ENCODE peak calls at places on chromosome 6, in eight cellular contexts. One of them, this sample, is unnamed.

GRCh38 chr6:154113392-154113791 is 74.4 kb downstream of the OPRM1 start:
- DNase-seq in GM20000: no peak
- DNase-seq in progenitor cell of endocrine pancreas: no peak
- DNase-seq in bronchial epithelial cell: peak
- DNase-seq in mammary epithelial cell: peak
- DNase-seq in HL-60: no peak
- DNase-seq in AG09319: no peak
- DNase-seq in GM23338: no peak
- DNase-seq in this sample: no peak

GRCh38 chr6:108616973-108617372 is 56.3 kb downstream of the FOXO3 start:
- DNase-seq in GM20000: no peak
- DNase-seq in progenitor cell of endocrine pancreas: no peak
- DNase-seq in bronchial epithelial cell: no peak
- DNase-seq in mammary epithelial cell: no peak
- DNase-seq in HL-60: peak
- DNase-seq in AG09319: no peak
- DNase-seq in GM23338: no peak
- DNase-seq in this sample: no peak

GRCh38 chr6:134138226-134138975 is 86.0 kb upstream of the SLC2A12 start:
- DNase-seq in GM20000: no peak
- DNase-seq in progenitor cell of endocrine pancreas: no peak
- DNase-seq in bronchial epithelial cell: no peak
- DNase-seq in mammary epithelial cell: no peak
- DNase-seq in HL-60: no peak
- DNase-seq in AG09319: no peak
- DNase-seq in GM23338: no peak
- DNase-seq in this sample: no peak

GRCh38 chr6:57423468-57423867 is 106.0 kb downstream of the PRIM2 start:
- DNase-seq in GM20000: no peak
- DNase-seq in progenitor cell of endocrine pancreas: no peak
- DNase-seq in bronchial epithelial cell: no peak
- DNase-seq in mammary epithelial cell: no peak
- DNase-seq in HL-60: no peak
- DNase-seq in AG09319: no peak
- DNase-seq in GM23338: peak
- DNase-seq in this sample: no peak

GRCh38 chr6:25354078-25354940 is 75.1 kb downstream of the CARMIL1 start:
- DNase-seq in GM20000: no peak
- DNase-seq in progenitor cell of endocrine pancreas: no peak
- DNase-seq in bronchial epithelial cell: no peak
- DNase-seq in mammary epithelial cell: no peak
- DNase-seq in HL-60: no peak
- DNase-seq in AG09319: no peak
- DNase-seq in GM23338: no peak
- DNase-seq in this sample: no peak

GRCh38 chr6:35973670-35974222 is 50.7 kb downstream of the SLC26A8 start:
- DNase-seq in GM20000: peak
- DNase-seq in progenitor cell of endocrine pancreas: no peak
- DNase-seq in bronchial epithelial cell: peak
- DNase-seq in mammary epithelial cell: no peak
- DNase-seq in HL-60: no peak
- DNase-seq in AG09319: no peak
- DNase-seq in GM23338: no peak
- DNase-seq in this sample: no peak

GRCh38 chr6:68632620-68633195 is 2.4 kb upstream of the ADGRB3 start:
- DNase-seq in GM20000: no peak
- DNase-seq in progenitor cell of endocrine pancreas: no peak
- DNase-seq in bronchial epithelial cell: no peak
- DNase-seq in mammary epithelial cell: no peak
- DNase-seq in HL-60: no peak
- DNase-seq in AG09319: no peak
- DNase-seq in GM23338: no peak
- DNase-seq in this sample: no peak

GRCh38 chr6:143166247-143166695 is 105.6 kb downstream of the AIG1 start:
- DNase-seq in GM20000: no peak
- DNase-seq in progenitor cell of endocrine pancreas: no peak
- DNase-seq in bronchial epithelial cell: no peak
- DNase-seq in mammary epithelial cell: no peak
- DNase-seq in HL-60: no peak
- DNase-seq in AG09319: no peak
- DNase-seq in GM23338: no peak
- DNase-seq in this sample: no peak

GRCh38 chr6:27592481-27593199 is 119.7 kb upstream of the ZNF184 start:
- DNase-seq in GM20000: peak
- DNase-seq in progenitor cell of endocrine pancreas: no peak
- DNase-seq in bronchial epithelial cell: peak
- DNase-seq in mammary epithelial cell: peak
- DNase-seq in HL-60: peak
- DNase-seq in AG09319: peak
- DNase-seq in GM23338: peak
- DNase-seq in this sample: peak

GRCh38 chr6:21080221-21080620 is 513.3 kb upstream of the SOX4 start:
- DNase-seq in GM20000: no peak
- DNase-seq in progenitor cell of endocrine pancreas: no peak
- DNase-seq in bronchial epithelial cell: no peak
- DNase-seq in mammary epithelial cell: no peak
- DNase-seq in HL-60: no peak
- DNase-seq in AG09319: no peak
- DNase-seq in GM23338: no peak
- DNase-seq in this sample: no peak

GRCh38 chr6:108809211-108809610 is 39.0 kb upstream of the ARMC2 start:
- DNase-seq in GM20000: no peak
- DNase-seq in progenitor cell of endocrine pancreas: no peak
- DNase-seq in bronchial epithelial cell: no peak
- DNase-seq in mammary epithelial cell: no peak
- DNase-seq in HL-60: no peak
- DNase-seq in AG09319: no peak
- DNase-seq in GM23338: no peak
- DNase-seq in this sample: no peak

GRCh38 chr6:56842602-56843475 is 112.1 kb upstream of the BEND6 start:
- DNase-seq in GM20000: peak
- DNase-seq in progenitor cell of endocrine pancreas: no peak
- DNase-seq in bronchial epithelial cell: no peak
- DNase-seq in mammary epithelial cell: peak
- DNase-seq in HL-60: peak
- DNase-seq in AG09319: no peak
- DNase-seq in GM23338: peak
- DNase-seq in this sample: peak

GRCh38 chr6:6927437-6928361 is 180.1 kb upstream of the RREB1 start:
- DNase-seq in GM20000: no peak
- DNase-seq in progenitor cell of endocrine pancreas: no peak
- DNase-seq in bronchial epithelial cell: no peak
- DNase-seq in mammary epithelial cell: no peak
- DNase-seq in HL-60: peak
- DNase-seq in AG09319: no peak
- DNase-seq in GM23338: peak
- DNase-seq in this sample: no peak

GRCh38 chr6:18293192-18293904 is 29.0 kb upstream of the DEK start:
- DNase-seq in GM20000: no peak
- DNase-seq in progenitor cell of endocrine pancreas: no peak
- DNase-seq in bronchial epithelial cell: peak
- DNase-seq in mammary epithelial cell: peak
- DNase-seq in HL-60: no peak
- DNase-seq in AG09319: no peak
- DNase-seq in GM23338: no peak
- DNase-seq in this sample: no peak

GRCh38 chr6:165910184-165910583 is 247.1 kb upstream of the PDE10A start:
- DNase-seq in GM20000: no peak
- DNase-seq in progenitor cell of endocrine pancreas: no peak
- DNase-seq in bronchial epithelial cell: no peak
- DNase-seq in mammary epithelial cell: no peak
- DNase-seq in HL-60: no peak
- DNase-seq in AG09319: no peak
- DNase-seq in GM23338: no peak
- DNase-seq in this sample: no peak

GRCh38 chr6:33330736-33331135 is 13.2 kb upstream of the ZBTB22 start:
- DNase-seq in GM20000: no peak
- DNase-seq in progenitor cell of endocrine pancreas: no peak
- DNase-seq in bronchial epithelial cell: no peak
- DNase-seq in mammary epithelial cell: no peak
- DNase-seq in HL-60: no peak
- DNase-seq in AG09319: no peak
- DNase-seq in GM23338: no peak
- DNase-seq in this sample: no peak

GRCh38 chr6:127637830-127638229 is 60.9 kb downstream of the C6orf58 start:
- DNase-seq in GM20000: no peak
- DNase-seq in progenitor cell of endocrine pancreas: no peak
- DNase-seq in bronchial epithelial cell: no peak
- DNase-seq in mammary epithelial cell: no peak
- DNase-seq in HL-60: peak
- DNase-seq in AG09319: no peak
- DNase-seq in GM23338: no peak
- DNase-seq in this sample: no peak

DNA sequence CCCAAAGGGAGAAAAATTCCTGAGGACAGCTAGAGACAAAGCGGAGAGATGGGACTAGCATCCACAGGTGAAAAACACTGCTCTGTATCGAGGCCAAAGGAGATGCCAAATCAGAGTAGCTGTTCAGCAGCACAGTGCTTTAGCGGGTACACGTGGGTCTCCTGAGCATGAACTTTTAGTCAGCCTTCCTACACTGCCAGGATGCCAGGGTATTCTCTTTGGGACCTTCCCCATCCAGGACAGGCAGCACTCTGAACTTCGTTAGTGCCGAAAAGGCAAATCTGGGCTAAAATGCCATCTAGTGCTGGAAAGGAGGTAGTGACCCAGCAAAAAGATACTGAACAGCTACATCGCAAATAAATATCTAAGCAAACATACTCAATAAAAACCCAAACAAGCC is 64.9 kb downstream of the C6orf58 start:
- DNase-seq in GM20000: peak
- DNase-seq in progenitor cell of endocrine pancreas: no peak
- DNase-seq in bronchial epithelial cell: peak
- DNase-seq in mammary epithelial cell: peak
- DNase-seq in HL-60: peak
- DNase-seq in AG09319: no peak
- DNase-seq in GM23338: peak
- DNase-seq in this sample: peak
- TF ChIP-seq CTCF in GM20000: peak
- TF ChIP-seq CTCF in progenitor cell of endocrine pancreas: peak
- TF ChIP-seq CTCF in bronchial epithelial cell: peak
- TF ChIP-seq CTCF in mammary epithelial cell: peak
- TF ChIP-seq CTCF in HL-60: peak
- TF ChIP-seq CTCF in AG09319: peak
- TF ChIP-seq CTCF in GM23338: peak
- TF ChIP-seq CTCF in this sample: peak

GRCh38 chr6:43856005-43856765 is 86.2 kb downstream of the VEGFA start:
- DNase-seq in GM20000: no peak
- DNase-seq in progenitor cell of endocrine pancreas: peak
- DNase-seq in bronchial epithelial cell: peak
- DNase-seq in mammary epithelial cell: peak
- DNase-seq in HL-60: peak
- DNase-seq in AG09319: no peak
- DNase-seq in GM23338: peak
- DNase-seq in this sample: peak
- TF ChIP-seq CTCF in GM20000: no peak
- TF ChIP-seq CTCF in progenitor cell of endocrine pancreas: peak
- TF ChIP-seq CTCF in bronchial epithelial cell: peak
- TF ChIP-seq CTCF in mammary epithelial cell: peak
- TF ChIP-seq CTCF in HL-60: no peak
- TF ChIP-seq CTCF in AG09319: peak
- TF ChIP-seq CTCF in GM23338: peak
- TF ChIP-seq CTCF in this sample: peak

DNA sequence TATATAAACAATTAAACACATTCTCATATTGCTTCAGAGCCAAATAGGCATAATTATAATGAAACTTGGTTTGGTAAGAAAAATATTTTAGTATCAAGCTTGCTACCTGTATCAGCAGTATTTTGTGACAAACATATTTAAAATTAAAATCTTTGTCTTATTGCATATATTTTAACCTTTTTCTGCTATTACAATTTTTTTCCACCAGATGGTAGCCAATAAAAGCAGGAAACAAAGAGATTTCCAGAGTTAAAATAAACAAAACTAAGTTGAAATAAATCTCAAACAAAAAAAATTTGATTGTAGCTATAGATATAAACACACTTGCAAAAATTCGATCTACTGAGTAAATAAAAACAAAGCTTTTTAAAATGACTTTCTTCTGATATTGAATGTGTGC is 491.3 kb upstream of the GJE1 start:
- DNase-seq in GM20000: no peak
- DNase-seq in progenitor cell of endocrine pancreas: no peak
- DNase-seq in bronchial epithelial cell: no peak
- DNase-seq in mammary epithelial cell: no peak
- DNase-seq in HL-60: no peak
- DNase-seq in AG09319: no peak
- DNase-seq in GM23338: no peak
- DNase-seq in this sample: no peak
- TF ChIP-seq CTCF in GM20000: no peak
- TF ChIP-seq CTCF in progenitor cell of endocrine pancreas: no peak
- TF ChIP-seq CTCF in bronchial epithelial cell: no peak
- TF ChIP-seq CTCF in mammary epithelial cell: peak
- TF ChIP-seq CTCF in HL-60: no peak
- TF ChIP-seq CTCF in AG09319: no peak
- TF ChIP-seq CTCF in GM23338: peak
- TF ChIP-seq CTCF in this sample: no peak

GRCh38 chr6:13575377-13575775 is 975 bp downstream of the SIRT5 start:
- DNase-seq in GM20000: no peak
- DNase-seq in progenitor cell of endocrine pancreas: no peak
- DNase-seq in bronchial epithelial cell: no peak
- DNase-seq in mammary epithelial cell: no peak
- DNase-seq in HL-60: no peak
- DNase-seq in AG09319: no peak
- DNase-seq in GM23338: no peak
- DNase-seq in this sample: no peak

GRCh38 chr6:13573669-13574110 is 711 bp upstream of the SIRT5 start:
- DNase-seq in GM20000: no peak
- DNase-seq in progenitor cell of endocrine pancreas: no peak
- DNase-seq in bronchial epithelial cell: peak
- DNase-seq in mammary epithelial cell: peak
- DNase-seq in HL-60: peak
- DNase-seq in AG09319: no peak
- DNase-seq in GM23338: peak
- DNase-seq in this sample: no peak

GRCh38 chr6:13573255-13573654 is 1.1 kb upstream of the SIRT5 start:
- DNase-seq in GM20000: no peak
- DNase-seq in progenitor cell of endocrine pancreas: no peak
- DNase-seq in bronchial epithelial cell: no peak
- DNase-seq in mammary epithelial cell: no peak
- DNase-seq in HL-60: no peak
- DNase-seq in AG09319: no peak
- DNase-seq in GM23338: no peak
- DNase-seq in this sample: no peak

GRCh38 chr6:13574571-13575376 is at the start of gene SIRT5:
- DNase-seq in GM20000: peak
- DNase-seq in progenitor cell of endocrine pancreas: peak
- DNase-seq in bronchial epithelial cell: peak
- DNase-seq in mammary epithelial cell: peak
- DNase-seq in HL-60: peak
- DNase-seq in AG09319: peak
- DNase-seq in GM23338: peak
- DNase-seq in this sample: peak

DNA sequence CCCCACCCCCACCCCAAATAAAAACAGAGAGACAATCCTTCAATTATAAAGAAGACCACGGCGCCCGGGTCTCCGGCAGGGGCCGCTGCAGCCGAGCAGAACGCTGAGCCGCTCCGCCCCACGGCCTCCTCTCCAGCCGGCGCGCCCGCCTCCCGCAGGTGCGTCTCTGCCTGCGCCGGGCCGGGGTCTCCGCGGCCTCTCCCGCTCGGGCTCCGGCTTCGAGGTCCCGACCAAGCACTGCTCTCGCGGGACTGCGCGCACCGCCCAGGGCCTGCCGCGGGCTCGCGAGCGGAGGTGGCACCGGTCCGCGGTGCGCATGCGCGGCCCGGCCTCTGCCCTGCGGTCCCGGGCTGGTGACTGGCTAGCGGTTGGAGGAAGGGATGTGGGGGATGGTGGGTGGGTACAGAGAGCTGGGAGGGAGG is 241 bp upstream of the SIRT5 start:
- DNase-seq in GM20000: peak
- DNase-seq in progenitor cell of endocrine pancreas: peak
- DNase-seq in bronchial epithelial cell: peak
- DNase-seq in mammary epithelial cell: peak
- DNase-seq in HL-60: peak
- DNase-seq in AG09319: peak
- DNase-seq in GM23338: peak
- DNase-seq in this sample: peak
- TF ChIP-seq CTCF in GM20000: peak
- TF ChIP-seq CTCF in progenitor cell of endocrine pancreas: peak
- TF ChIP-seq CTCF in bronchial epithelial cell: peak
- TF ChIP-seq CTCF in mammary epithelial cell: peak
- TF ChIP-seq CTCF in HL-60: peak
- TF ChIP-seq CTCF in AG09319: peak
- TF ChIP-seq CTCF in GM23338: peak
- TF ChIP-seq CTCF in this sample: peak